ENCODE peak calls at places on chromosomes 13 and 19, in seven cellular contexts. D, W, Y, R, V, N and Q are unnamed samples.

GRCh38 chr13:113880651-113881611 is 17.1 kb upstream of the GAS6 start:
- DNase-seq in D (no peak), W (no peak), Y (no peak), R (no peak), V (no peak), N (no peak), Q (no peak)

GRCh38 chr19:13118424-13119193 is 545 bp downstream of the NACC1 start:
- DNase-seq in D (peak; percentile 58), W (peak; percentile 47), Y (no peak), R (no peak), V (no peak), N (peak; percentile 83), Q (no peak)

GRCh38 chr13:106418556-106418955 is 116.9 kb downstream of the EFNB2 start:
- DNase-seq in D (no peak), W (no peak), Y (peak; percentile 71), R (no peak), V (no peak), N (peak; percentile 66), Q (no peak)

GRCh38 chr19:37928527-37929286 is 21.7 kb downstream of the SIPA1L3 start:
- DNase-seq in D (no peak), W (peak; percentile 68), Y (no peak), R (peak; percentile 42), V (no peak), N (no peak), Q (no peak)

GRCh38 chr19:33702606-33703437 is 81.1 kb downstream of the CHST8 start:
- DNase-seq in D (no peak), W (no peak), Y (no peak), R (no peak), V (no peak), N (peak; percentile 10), Q (peak; percentile 15)

GRCh38 chr13:76937416-76937815 is 10.9 kb upstream of the ACOD1 start:
- DNase-seq in D (no peak), W (peak; percentile 35), Y (peak; percentile 99), R (no peak), V (no peak), N (no peak), Q (no peak)

GRCh38 chr19:7862413-7862951 is 11.7 kb downstream of the PRR36 start:
- DNase-seq in D (peak; percentile 87), W (peak; percentile 73), Y (peak; percentile 52), R (no peak), V (no peak), N (peak; percentile 99), Q (no peak)

GRCh38 chr19:40594657-40595077 is 6.5 kb upstream of the LTBP4 start:
- DNase-seq in D (no peak), W (peak; percentile 73), Y (no peak), R (no peak), V (no peak), N (no peak), Q (peak; percentile 77)

GRCh38 chr13:27200413-27201066 is 28.9 kb upstream of the USP12 start:
- DNase-seq in D (no peak), W (no peak), Y (no peak), R (no peak), V (no peak), N (no peak), Q (no peak)

GRCh38 chr13:21671793-21672680 is 1.2 kb downstream of the FGF9 start:
- DNase-seq in D (no peak), W (no peak), Y (no peak), R (no peak), V (no peak), N (peak; percentile 31), Q (no peak)

GRCh38 chr13:50684366-50684765 is 159.1 kb downstream of the DLEU7 start:
- DNase-seq in D (peak; percentile 19), W (no peak), Y (no peak), R (no peak), V (no peak), N (no peak), Q (no peak)

GRCh38 chr13:23323946-23324709 is 109.4 kb downstream of the SACS start:
- DNase-seq in D (no peak), W (no peak), Y (peak; percentile 36), R (no peak), V (no peak), N (no peak), Q (peak; percentile 34)

GRCh38 chr13:23321534-23322241 is 111.8 kb downstream of the SACS start:
- DNase-seq in D (no peak), W (peak; percentile 86), Y (peak; percentile 90), R (no peak), V (no peak), N (no peak), Q (peak; percentile 34)

GRCh38 chr13:23320926-23321533 is 112.5 kb downstream of the SACS start:
- DNase-seq in D (no peak), W (no peak), Y (no peak), R (no peak), V (no peak), N (no peak), Q (no peak)

GRCh38 chr13:23322353-23323336 is 110.9 kb downstream of the SACS start:
- DNase-seq in D (no peak), W (no peak), Y (no peak), R (no peak), V (no peak), N (no peak), Q (no peak)

GRCh38 chr13:23319915-23320224 is 113.6 kb downstream of the SACS start:
- DNase-seq in D (no peak), W (no peak), Y (no peak), R (no peak), V (no peak), N (no peak), Q (no peak)
- TF ChIP-seq CTCF in D (no peak), W (no peak), Y (no peak), R (no peak), V (no peak), N (no peak), Q (no peak)

DNA sequence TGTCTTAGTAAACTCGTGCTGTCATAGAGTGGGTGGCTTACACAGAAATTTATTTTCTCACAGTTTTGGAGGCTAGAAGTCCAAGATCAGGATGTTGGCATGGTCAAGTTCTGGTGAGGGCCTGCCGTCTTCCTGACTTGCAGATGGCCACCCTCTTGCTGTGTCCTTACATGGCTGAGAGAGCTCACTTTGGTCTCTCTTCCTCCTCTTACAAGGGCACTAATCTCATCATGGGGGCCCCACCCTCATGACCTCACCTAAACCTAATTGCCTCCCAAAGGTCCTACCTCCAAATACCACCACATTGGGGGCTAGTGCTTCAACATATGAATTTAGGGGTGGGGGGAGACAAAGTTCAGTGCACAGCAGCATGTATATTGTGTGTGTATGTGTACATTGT is 14.3 kb upstream of the GPR18 start:
- DNase-seq in D (no peak), W (no peak), Y (no peak), R (no peak), V (no peak), N (no peak), Q (no peak)
- TF ChIP-seq CTCF in D (no peak), W (no peak), Y (no peak), R (no peak), V (no peak), N (no peak), Q (no peak)

GRCh38 chr13:99196466-99197256 is 4.0 kb upstream of the UBAC2 start:
- DNase-seq in D (no peak), W (no peak), Y (no peak), R (no peak), V (no peak), N (no peak), Q (no peak)
- TF ChIP-seq CTCF in D (no peak), W (no peak), Y (no peak), R (no peak), V (no peak), N (peak; percentile 30), Q (no peak)

DNA sequence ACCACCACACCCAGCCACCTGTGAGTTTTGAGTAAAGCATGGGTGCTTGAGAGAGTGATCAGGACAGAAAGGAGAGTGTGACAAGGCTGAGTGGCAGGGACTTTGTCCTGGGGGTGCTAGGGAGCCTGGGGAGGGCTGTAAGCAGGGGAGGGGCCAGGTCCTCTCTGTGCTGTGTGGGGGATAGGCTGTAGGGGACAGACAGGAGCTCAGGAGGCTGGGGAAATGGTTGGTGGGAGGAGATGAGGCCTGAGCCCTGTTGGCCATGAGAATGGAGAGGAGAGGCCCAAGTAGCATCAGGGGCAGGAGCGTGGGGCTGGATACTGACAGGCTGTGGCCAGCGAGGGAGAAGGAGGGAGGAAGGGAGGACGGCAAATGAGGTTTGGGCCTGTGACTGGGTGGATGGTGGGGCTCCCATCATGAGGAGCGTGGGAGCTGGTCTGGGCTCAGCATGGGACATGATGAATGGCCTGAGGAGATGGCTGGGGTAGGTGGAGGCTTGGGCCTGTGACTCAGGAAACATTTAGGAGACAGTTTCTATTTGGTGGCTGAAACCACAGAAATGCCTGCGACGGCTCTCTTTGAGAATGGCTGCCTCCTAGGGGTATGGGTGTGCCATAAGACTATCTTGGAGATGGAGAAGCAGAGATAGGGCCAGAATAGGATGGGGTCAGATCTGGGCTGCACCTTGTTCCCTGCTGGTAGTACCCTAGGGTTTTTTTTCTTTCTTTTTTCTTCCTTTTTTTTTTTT is 25.0 kb downstream of the GRIN2D start:
- DNase-seq in D (no peak), W (peak; percentile 58), Y (no peak), R (no peak), V (no peak), N (no peak), Q (no peak)
- TF ChIP-seq CTCF in D (no peak), W (no peak), Y (no peak), R (no peak), V (no peak), N (no peak), Q (no peak)

GRCh38 chr19:2232286-2233151 is 3.6 kb downstream of the PLEKHJ1 start:
- DNase-seq in D (no peak), W (no peak), Y (no peak), R (no peak), V (no peak), N (no peak), Q (no peak)

GRCh38 chr19:2230807-2231533 is 5.2 kb downstream of the PLEKHJ1 start:
- DNase-seq in D (no peak), W (no peak), Y (peak; percentile 51), R (no peak), V (no peak), N (no peak), Q (no peak)

GRCh38 chr19:2230029-2230531 is 6.0 kb downstream of the PLEKHJ1 start:
- DNase-seq in D (no peak), W (no peak), Y (no peak), R (no peak), V (no peak), N (no peak), Q (no peak)

GRCh38 chr19:2233601-2234280 is 2.4 kb downstream of the PLEKHJ1 start:
- DNase-seq in D (no peak), W (no peak), Y (no peak), R (no peak), V (no peak), N (no peak), Q (no peak)

GRCh38 chr19:2231621-2232221 is 4.4 kb downstream of the PLEKHJ1 start:
- DNase-seq in D (no peak), W (peak; percentile 34), Y (no peak), R (no peak), V (no peak), N (peak; percentile 75), Q (no peak)
- TF ChIP-seq CTCF in D (no peak), W (peak; percentile 8), Y (no peak), R (no peak), V (no peak), N (no peak), Q (no peak)